ENCODE peak calls at places on chromosomes 6 and 20, in eight cellular contexts. One of them, this sample, is unnamed.

GRCh38 chr6:52955871-52956270 is 39.2 kb downstream of the GSTA4 start:
- DNase-seq in H1: no peak
- DNase-seq in esophagus muscularis mucosa: peak; percentile 68
- DNase-seq in tibial nerve: no peak
- DNase-seq in A549: no peak
- DNase-seq in ovary: no peak
- DNase-seq in transverse colon: no peak
- DNase-seq in suprapubic skin: no peak
- DNase-seq in this sample: no peak

GRCh38 chr20:43571310-43571709 is 12.5 kb downstream of the SGK2 start:
- DNase-seq in transverse colon: no peak
- DNase-seq in esophagus muscularis mucosa: no peak
- DNase-seq in ovary: no peak
- DNase-seq in tibial nerve: no peak
- DNase-seq in suprapubic skin: no peak
- DNase-seq in A549: no peak
- DNase-seq in H1: no peak
- DNase-seq in this sample: no peak

GRCh38 chr6:82750570-82750969 is 315.1 kb downstream of the UBE3D start:
- DNase-seq in esophagus muscularis mucosa: no peak
- DNase-seq in A549: no peak
- DNase-seq in ovary: no peak
- DNase-seq in tibial nerve: no peak
- DNase-seq in suprapubic skin: no peak
- DNase-seq in H1: no peak
- DNase-seq in transverse colon: no peak
- DNase-seq in this sample: no peak

GRCh38 chr6:139173172-139173571 is 38.3 kb downstream of the HECA start:
- DNase-seq in A549: no peak
- DNase-seq in H1: no peak
- DNase-seq in ovary: no peak
- DNase-seq in suprapubic skin: no peak
- DNase-seq in transverse colon: no peak
- DNase-seq in esophagus muscularis mucosa: no peak
- DNase-seq in tibial nerve: no peak
- DNase-seq in this sample: no peak

GRCh38 chr6:80316655-80317332 is 210.3 kb downstream of the BCKDHB start:
- DNase-seq in transverse colon: no peak
- DNase-seq in A549: no peak
- DNase-seq in esophagus muscularis mucosa: no peak
- DNase-seq in ovary: no peak
- DNase-seq in tibial nerve: no peak
- DNase-seq in suprapubic skin: no peak
- DNase-seq in H1: no peak
- DNase-seq in this sample: no peak

GRCh38 chr6:80537321-80537972 is 431.0 kb downstream of the BCKDHB start:
- DNase-seq in esophagus muscularis mucosa: no peak
- DNase-seq in transverse colon: no peak
- DNase-seq in tibial nerve: no peak
- DNase-seq in suprapubic skin: no peak
- DNase-seq in H1: no peak
- DNase-seq in ovary: no peak
- DNase-seq in A549: no peak
- DNase-seq in this sample: no peak

GRCh38 chr6:165468836-165469235 is 159.4 kb upstream of the C6orf118 start:
- DNase-seq in transverse colon: no peak
- DNase-seq in tibial nerve: no peak
- DNase-seq in H1: no peak
- DNase-seq in suprapubic skin: no peak
- DNase-seq in A549: no peak
- DNase-seq in ovary: no peak
- DNase-seq in esophagus muscularis mucosa: no peak
- DNase-seq in this sample: no peak

GRCh38 chr20:57781901-57782300 is 72.1 kb upstream of the PMEPA1 start:
- DNase-seq in A549: no peak
- DNase-seq in tibial nerve: no peak
- DNase-seq in transverse colon: no peak
- DNase-seq in suprapubic skin: peak; percentile 49
- DNase-seq in ovary: no peak
- DNase-seq in esophagus muscularis mucosa: no peak
- DNase-seq in H1: no peak
- DNase-seq in this sample: no peak

GRCh38 chr6:127547215-127547614 is 28.1 kb upstream of the MTCL3 start:
- DNase-seq in A549: no peak
- DNase-seq in ovary: no peak
- DNase-seq in tibial nerve: no peak
- DNase-seq in transverse colon: no peak
- DNase-seq in esophagus muscularis mucosa: no peak
- DNase-seq in suprapubic skin: no peak
- DNase-seq in H1: no peak
- DNase-seq in this sample: no peak

GRCh38 chr20:20527661-20528060 is 159.8 kb downstream of the INSM1 start:
- DNase-seq in esophagus muscularis mucosa: no peak
- DNase-seq in tibial nerve: no peak
- DNase-seq in H1: no peak
- DNase-seq in A549: no peak
- DNase-seq in suprapubic skin: no peak
- DNase-seq in ovary: no peak
- DNase-seq in transverse colon: no peak
- DNase-seq in this sample: no peak

GRCh38 chr6:149905911-149906371 is 8.0 kb upstream of the RAET1E start:
- DNase-seq in H1: no peak
- DNase-seq in esophagus muscularis mucosa: no peak
- DNase-seq in suprapubic skin: no peak
- DNase-seq in ovary: peak; percentile 30
- DNase-seq in transverse colon: no peak
- DNase-seq in A549: no peak
- DNase-seq in tibial nerve: no peak
- DNase-seq in this sample: no peak

GRCh38 chr20:62710886-62711702 is 2.5 kb downstream of the NTSR1 start:
- DNase-seq in H1: no peak
- DNase-seq in ovary: no peak
- DNase-seq in transverse colon: peak; percentile 32
- DNase-seq in esophagus muscularis mucosa: no peak
- DNase-seq in suprapubic skin: no peak
- DNase-seq in tibial nerve: no peak
- DNase-seq in A549: peak; percentile 37
- DNase-seq in this sample: peak; percentile 62

GRCh38 chr20:62709537-62709905 is 885 bp downstream of the NTSR1 start:
- DNase-seq in esophagus muscularis mucosa: no peak
- DNase-seq in suprapubic skin: no peak
- DNase-seq in tibial nerve: no peak
- DNase-seq in transverse colon: no peak
- DNase-seq in H1: no peak
- DNase-seq in A549: no peak
- DNase-seq in ovary: no peak
- DNase-seq in this sample: no peak

GRCh38 chr20:62712606-62713005 is 4.0 kb downstream of the NTSR1 start:
- DNase-seq in H1: no peak
- DNase-seq in transverse colon: no peak
- DNase-seq in ovary: no peak
- DNase-seq in tibial nerve: no peak
- DNase-seq in suprapubic skin: no peak
- DNase-seq in A549: no peak
- DNase-seq in esophagus muscularis mucosa: no peak
- DNase-seq in this sample: no peak

GRCh38 chr20:62710221-62710885 is 1.7 kb downstream of the NTSR1 start:
- DNase-seq in tibial nerve: no peak
- DNase-seq in H1: no peak
- DNase-seq in ovary: no peak
- DNase-seq in transverse colon: no peak
- DNase-seq in A549: no peak
- DNase-seq in suprapubic skin: no peak
- DNase-seq in esophagus muscularis mucosa: no peak
- DNase-seq in this sample: no peak

DNA sequence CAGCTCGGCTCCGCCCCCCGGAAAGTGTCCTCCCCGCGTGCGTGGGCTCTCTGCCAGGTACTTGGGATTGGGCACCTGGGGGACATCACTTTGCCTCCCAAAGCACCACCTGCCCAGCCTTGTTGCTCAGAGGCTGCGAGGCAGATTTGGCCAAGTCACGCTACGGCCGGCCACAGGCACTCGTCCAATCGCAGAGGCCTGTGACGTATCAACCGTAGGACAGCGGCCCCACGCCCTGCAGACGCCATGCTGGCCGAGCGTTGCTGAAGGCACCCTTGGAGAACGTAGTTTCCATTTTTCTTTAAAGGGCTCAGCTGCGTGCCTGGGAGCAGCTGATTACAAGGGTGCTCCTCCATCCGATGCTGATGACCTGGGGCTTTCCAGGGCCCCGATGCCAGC is 3.1 kb downstream of the NTSR1 start:
- DNase-seq in ovary: peak; percentile 49
- DNase-seq in transverse colon: peak; percentile 34
- DNase-seq in suprapubic skin: no peak
- DNase-seq in esophagus muscularis mucosa: no peak
- DNase-seq in tibial nerve: no peak
- DNase-seq in H1: no peak
- DNase-seq in A549: no peak
- DNase-seq in this sample: peak; percentile 43
- TF ChIP-seq EP300 in ovary: no peak
- TF ChIP-seq EP300 in transverse colon: no peak
- TF ChIP-seq EP300 in suprapubic skin: no peak
- TF ChIP-seq EP300 in esophagus muscularis mucosa: no peak
- TF ChIP-seq EP300 in tibial nerve: no peak
- TF ChIP-seq EP300 in H1: no peak
- TF ChIP-seq EP300 in A549: no peak
- TF ChIP-seq EP300 in this sample: no peak

DNA sequence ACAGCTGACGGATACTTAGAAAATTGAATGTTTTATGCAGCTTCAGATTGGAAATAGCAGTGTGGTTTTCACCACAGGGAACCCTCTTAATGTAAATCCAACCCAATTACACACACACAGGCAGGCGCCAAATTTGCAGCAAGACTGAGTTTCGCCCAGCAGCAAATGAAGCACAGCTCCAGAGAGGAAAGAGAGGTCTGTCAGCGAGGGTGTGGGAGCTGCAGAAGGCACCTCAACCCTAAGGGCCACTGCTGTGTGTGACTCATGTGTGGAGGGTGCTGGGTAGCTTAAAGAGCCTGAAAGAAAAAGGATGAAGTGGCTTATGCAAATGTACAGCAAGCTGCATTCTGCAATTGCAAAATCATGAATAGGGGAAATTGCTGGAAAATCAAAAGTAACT is 365.6 kb downstream of the MAFB start:
- DNase-seq in suprapubic skin: no peak
- DNase-seq in ovary: no peak
- DNase-seq in H1: no peak
- DNase-seq in A549: no peak
- DNase-seq in esophagus muscularis mucosa: peak; percentile 78
- DNase-seq in tibial nerve: no peak
- DNase-seq in transverse colon: no peak
- DNase-seq in this sample: no peak
- H3K4me3 ChIP-seq in suprapubic skin: no peak overlapping the region
- H3K4me3 ChIP-seq in ovary: no peak overlapping the region
- H3K4me3 ChIP-seq in H1: no peak overlapping the region
- H3K4me3 ChIP-seq in A549: no peak overlapping the region
- H3K4me3 ChIP-seq in esophagus muscularis mucosa: no peak overlapping the region
- H3K4me3 ChIP-seq in tibial nerve: no peak overlapping the region
- H3K4me3 ChIP-seq in transverse colon: no peak overlapping the region
- H3K4me3 ChIP-seq in this sample: no peak overlapping the region

DNA sequence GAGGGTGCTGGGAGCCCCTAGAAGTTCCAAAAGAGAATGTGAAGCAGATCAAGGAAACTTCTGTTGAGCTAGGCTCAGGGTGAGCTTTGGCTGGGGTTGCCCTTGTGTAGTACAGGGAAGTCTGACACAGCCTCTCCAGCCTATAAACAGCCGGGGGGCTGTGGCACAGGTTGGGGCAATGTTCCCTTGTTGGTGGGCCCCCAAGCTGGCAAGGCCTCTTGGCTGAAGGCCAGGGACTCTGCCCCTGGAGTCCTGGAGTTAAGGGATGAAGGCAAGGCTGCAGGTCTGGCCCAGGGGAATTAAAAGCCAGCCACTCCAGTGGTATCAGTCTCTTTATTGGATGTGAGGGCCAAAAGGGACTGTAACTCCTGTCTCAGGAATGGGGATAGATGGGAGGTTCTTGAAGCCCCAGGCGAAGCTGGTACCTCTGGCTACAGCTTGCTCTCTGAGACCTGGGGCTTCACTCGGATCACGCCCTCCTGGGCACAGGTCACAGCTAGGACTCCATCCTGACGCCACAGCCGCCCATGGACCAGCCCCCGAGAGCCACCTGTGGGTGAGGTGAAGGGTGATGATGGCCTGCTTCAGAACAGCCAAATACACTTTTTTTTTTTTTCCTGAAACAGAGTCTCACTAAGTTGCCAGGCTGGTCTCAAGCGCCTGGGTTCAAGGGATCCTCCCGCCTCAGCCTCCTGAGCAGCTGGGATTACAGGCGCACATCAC is 8.0 kb downstream of the SNX21 start:
- DNase-seq in H1: no peak
- DNase-seq in ovary: peak; percentile 52
- DNase-seq in A549: no peak
- DNase-seq in suprapubic skin: no peak
- DNase-seq in tibial nerve: no peak
- DNase-seq in transverse colon: no peak
- DNase-seq in esophagus muscularis mucosa: no peak
- DNase-seq in this sample: no peak
- H3K4me1 ChIP-seq in H1: no peaks in the 10 kb centered on the region
- H3K4me1 ChIP-seq in ovary: peaks cover 9% of the 10 kb centered on the region
- H3K4me1 ChIP-seq in A549: no peaks in the 10 kb centered on the region
- H3K4me1 ChIP-seq in suprapubic skin: peaks cover 19% of the 10 kb centered on the region
- H3K4me1 ChIP-seq in tibial nerve: no peaks in the 10 kb centered on the region
- H3K4me1 ChIP-seq in transverse colon: peaks cover 4% of the 10 kb centered on the region
- H3K4me1 ChIP-seq in esophagus muscularis mucosa: peaks cover 22% of the 10 kb centered on the region
- H3K4me1 ChIP-seq in this sample: peaks cover 50% of the 10 kb centered on the region

GRCh38 chr20:6485376-6485775 is 282.1 kb upstream of the BMP2 start:
- DNase-seq in transverse colon: no peak
- DNase-seq in H1: no peak
- DNase-seq in A549: no peak
- DNase-seq in esophagus muscularis mucosa: no peak
- DNase-seq in suprapubic skin: no peak
- DNase-seq in tibial nerve: no peak
- DNase-seq in ovary: no peak
- DNase-seq in this sample: no peak

GRCh38 chr20:6489361-6490154 is 277.9 kb upstream of the BMP2 start:
- DNase-seq in esophagus muscularis mucosa: no peak
- DNase-seq in H1: no peak
- DNase-seq in A549: no peak
- DNase-seq in ovary: no peak
- DNase-seq in transverse colon: no peak
- DNase-seq in suprapubic skin: no peak
- DNase-seq in tibial nerve: no peak
- DNase-seq in this sample: no peak

GRCh38 chr20:6480328-6481030 is 287.0 kb upstream of the BMP2 start:
- DNase-seq in A549: no peak
- DNase-seq in tibial nerve: no peak
- DNase-seq in H1: no peak
- DNase-seq in suprapubic skin: no peak
- DNase-seq in transverse colon: no peak
- DNase-seq in ovary: no peak
- DNase-seq in esophagus muscularis mucosa: no peak
- DNase-seq in this sample: no peak

DNA sequence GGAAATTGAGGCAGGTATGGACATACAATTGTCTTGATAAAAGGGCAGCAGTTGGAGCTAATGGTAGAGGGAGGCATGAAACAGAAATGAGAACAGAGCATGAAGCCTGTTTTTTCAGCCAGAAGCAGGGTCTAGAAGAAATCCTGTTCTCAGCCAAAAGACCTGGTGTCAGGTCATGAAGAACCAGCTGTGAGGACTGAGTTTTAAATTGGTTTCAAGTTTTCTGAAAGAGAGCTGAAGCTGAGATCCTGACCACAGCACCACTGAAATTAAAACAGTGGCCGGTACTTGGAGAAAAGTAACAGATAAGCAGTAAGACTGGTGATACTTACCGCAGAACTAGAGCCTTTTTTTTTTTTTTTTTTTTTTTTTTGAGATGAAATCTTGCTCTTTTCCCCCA is 283.8 kb upstream of the BMP2 start:
- DNase-seq in H1: no peak
- DNase-seq in suprapubic skin: no peak
- DNase-seq in esophagus muscularis mucosa: no peak
- DNase-seq in tibial nerve: no peak
- DNase-seq in ovary: no peak
- DNase-seq in transverse colon: no peak
- DNase-seq in A549: no peak
- DNase-seq in this sample: no peak
- TF ChIP-seq EP300 in H1: no peak
- TF ChIP-seq EP300 in suprapubic skin: no peak
- TF ChIP-seq EP300 in esophagus muscularis mucosa: no peak
- TF ChIP-seq EP300 in tibial nerve: no peak
- TF ChIP-seq EP300 in ovary: no peak
- TF ChIP-seq EP300 in transverse colon: no peak
- TF ChIP-seq EP300 in A549: no peak
- TF ChIP-seq EP300 in this sample: no peak